ENCODE peak calls at places on chromosomes 12 and 14, in six cellular contexts. E is tibial nerve, M is A549, A is upper lobe of left lung, H is ovary, R is stomach. W is an unnamed sample.
A peak's percentile ranks its signal among the peaks of the same experiment; 100 is the strongest.

GRCh38 chr12:124392271-124392990 is 97.5 kb downstream of the RFLNA start:
- DNase-seq in M (peak; percentile 90), H (peak; percentile 53), E (no peak), A (no peak), R (no peak), W (no peak)

GRCh38 chr12:12039897-12040296 is 30.8 kb upstream of the BCL2L14 start:
- DNase-seq in R (no peak), E (no peak), A (no peak), M (no peak), H (no peak), W (no peak)

GRCh38 chr12:92208613-92209121 is 63.0 kb upstream of the BTG1 start:
- DNase-seq in E (peak; percentile 12), M (peak; percentile 26), A (no peak), H (no peak), R (no peak), W (no peak)

GRCh38 chr12:122018937-122019336 is 2.7 kb upstream of the BCL7A start:
- DNase-seq in H (no peak), E (no peak), R (no peak), A (no peak), M (no peak), W (no peak)

GRCh38 chr12:99367181-99367580 is 280.4 kb upstream of the GARIN6 start:
- DNase-seq in A (no peak), H (no peak), M (no peak), E (no peak), R (no peak), W (no peak)

GRCh38 chr14:34851395-34851794 is 23.8 kb downstream of the BAZ1A start:
- DNase-seq in R (no peak), A (no peak), E (no peak), M (peak; percentile 27), H (no peak), W (no peak)

GRCh38 chr14:88516742-88517418 is 37.9 kb downstream of the PTPN21 start:
- DNase-seq in A (no peak), H (no peak), E (no peak), M (no peak), R (no peak), W (no peak)

GRCh38 chr12:104473374-104473983 is 16.7 kb downstream of the CHST11 start:
- DNase-seq in R (no peak), M (no peak), H (no peak), A (no peak), E (no peak), W (no peak)

GRCh38 chr14:100904307-100905019 is 941 bp upstream of the RTL1 start:
- DNase-seq in M (no peak), A (peak; percentile 67), R (no peak), H (peak; percentile 68), E (no peak), W (peak; percentile 52)

GRCh38 chr14:22532345-22533056 is 56.5 kb downstream of the DAD1 start:
- DNase-seq in R (no peak), H (no peak), E (no peak), A (no peak), M (no peak), W (no peak)

GRCh38 chr14:60628892-60629291 is 20.4 kb downstream of the SIX1 start:
- DNase-seq in H (no peak), A (no peak), R (no peak), M (no peak), E (no peak), W (no peak)

GRCh38 chr14:95493976-95494375 is 22.5 kb downstream of the SYNE3 start:
- DNase-seq in H (no peak), A (no peak), M (no peak), E (no peak), R (no peak), W (no peak)

GRCh38 chr12:93379432-93380308 is 1.9 kb downstream of the NUDT4 start:
- DNase-seq in A (no peak), M (no peak), H (no peak), R (no peak), E (no peak), W (no peak)

GRCh38 chr12:50271724-50272247 is 11.5 kb downstream of the LIMA1 start:
- DNase-seq in A (no peak), M (no peak), E (peak; percentile 38), H (no peak), R (no peak), W (no peak)

GRCh38 chr12:52587563-52587962 is 13.7 kb downstream of the KRT72 start:
- DNase-seq in H (no peak), R (no peak), A (no peak), M (no peak), E (no peak), W (peak; percentile 53)

GRCh38 chr14:68015356-68016242 is 196.0 kb downstream of the RAD51B start:
- DNase-seq in E (no peak), M (no peak), R (no peak), H (no peak), A (no peak), W (no peak)

GRCh38 chr14:39316844-39317553 is 83.3 kb downstream of the MIA2 start:
- DNase-seq in A (no peak), M (no peak), E (no peak), R (no peak), H (no peak), W (no peak)

GRCh38 chr14:74358176-74358829 is 10.0 kb downstream of the VRTN start:
- DNase-seq in R (no peak), M (no peak), H (no peak), E (no peak), A (peak; percentile 66), W (no peak)

GRCh38 chr12:123528858-123529257 is 4.7 kb downstream of the RILPL1 start:
- DNase-seq in H (no peak), R (no peak), E (no peak), A (no peak), M (no peak), W (no peak)

GRCh38 chr12:113214938-113215400 is 6.3 kb upstream of the TPCN1 start:
- DNase-seq in A (no peak), E (peak; percentile 86), R (no peak), M (peak; percentile 79), H (no peak), W (peak; percentile 91)

GRCh38 chr14:77470192-77470870 is 12.4 kb downstream of the AHSA1 start:
- DNase-seq in A (no peak), R (no peak), M (no peak), E (no peak), H (no peak), W (no peak)
- TF ChIP-seq POLR2A in A (no peak), R (no peak), M (no peak), E (no peak), H (no peak), W (no peak)

GRCh38 chr14:29648045-29648444 is 279.6 kb downstream of the PRKD1 start:
- DNase-seq in H (no peak), A (no peak), E (no peak), M (no peak), R (no peak), W (no peak)

GRCh38 chr14:29652586-29652985 is 275.1 kb downstream of the PRKD1 start:
- DNase-seq in E (no peak), R (no peak), A (no peak), H (no peak), M (no peak), W (no peak)

GRCh38 chr14:29653303-29653702 is 274.3 kb downstream of the PRKD1 start:
- DNase-seq in H (no peak), M (no peak), A (no peak), R (no peak), E (no peak), W (no peak)

GRCh38 chr14:29649170-29649569 is 278.5 kb downstream of the PRKD1 start:
- DNase-seq in E (no peak), R (no peak), H (no peak), A (no peak), M (no peak), W (no peak)

DNA sequence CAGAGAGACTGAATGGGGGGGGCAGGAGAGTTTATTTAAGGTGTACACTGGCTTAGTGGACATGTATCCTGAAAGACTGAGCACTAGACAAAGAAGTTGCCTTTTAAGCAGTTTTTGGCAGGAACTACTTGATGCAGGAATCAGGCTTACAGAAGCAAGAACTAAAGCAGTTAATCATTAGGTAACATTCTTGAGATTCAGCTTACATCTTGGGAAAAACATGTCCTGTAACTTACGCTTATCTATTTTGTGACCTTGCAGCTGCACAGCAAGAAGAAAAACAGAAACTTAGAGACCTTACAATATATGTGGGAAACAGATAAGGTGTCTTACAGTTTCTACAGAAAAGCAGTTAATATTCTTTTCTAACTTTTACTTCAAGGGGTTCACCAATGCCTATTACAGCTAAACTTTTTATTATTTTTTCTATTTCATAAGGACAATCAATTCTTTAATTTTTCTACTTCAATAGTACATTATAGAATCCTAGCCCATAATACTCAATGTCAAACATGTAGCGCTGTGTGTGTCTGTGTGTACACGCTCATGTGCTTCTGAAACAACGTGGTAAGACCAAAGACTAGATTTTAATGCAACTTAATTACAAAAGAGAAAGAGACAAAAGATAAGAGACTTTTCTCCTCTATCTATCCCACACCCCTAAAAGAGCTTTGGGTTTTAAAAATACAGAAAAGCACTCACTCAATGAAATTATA is 276.9 kb downstream of the PRKD1 start:
- DNase-seq in A (no peak), M (no peak), H (no peak), R (no peak), E (no peak), W (no peak)
- TF ChIP-seq EP300 in A (no peak), M (no peak), H (no peak), R (no peak), E (no peak), W (no peak)

GRCh38 chr14:80356413-80356812 is 145.1 kb upstream of the DIO2 start:
- DNase-seq in A (no peak), H (no peak), R (no peak), M (no peak), E (no peak), W (no peak)
- TF ChIP-seq CTCF in A (no peak), H (no peak), R (no peak), M (peak; percentile 39), E (no peak), W (no peak)

GRCh38 chr12:15495742-15496141 is 173.4 kb downstream of the PTPRO start:
- DNase-seq in R (no peak), H (no peak), E (no peak), M (no peak), A (no peak), W (no peak)

GRCh38 chr12:15497621-15498285 is 175.4 kb downstream of the PTPRO start:
- DNase-seq in E (no peak), M (no peak), R (no peak), H (no peak), A (no peak), W (no peak)

GRCh38 chr12:15496738-15497137 is 174.4 kb downstream of the PTPRO start:
- DNase-seq in A (no peak), H (no peak), R (no peak), M (no peak), E (no peak), W (no peak)

DNA sequence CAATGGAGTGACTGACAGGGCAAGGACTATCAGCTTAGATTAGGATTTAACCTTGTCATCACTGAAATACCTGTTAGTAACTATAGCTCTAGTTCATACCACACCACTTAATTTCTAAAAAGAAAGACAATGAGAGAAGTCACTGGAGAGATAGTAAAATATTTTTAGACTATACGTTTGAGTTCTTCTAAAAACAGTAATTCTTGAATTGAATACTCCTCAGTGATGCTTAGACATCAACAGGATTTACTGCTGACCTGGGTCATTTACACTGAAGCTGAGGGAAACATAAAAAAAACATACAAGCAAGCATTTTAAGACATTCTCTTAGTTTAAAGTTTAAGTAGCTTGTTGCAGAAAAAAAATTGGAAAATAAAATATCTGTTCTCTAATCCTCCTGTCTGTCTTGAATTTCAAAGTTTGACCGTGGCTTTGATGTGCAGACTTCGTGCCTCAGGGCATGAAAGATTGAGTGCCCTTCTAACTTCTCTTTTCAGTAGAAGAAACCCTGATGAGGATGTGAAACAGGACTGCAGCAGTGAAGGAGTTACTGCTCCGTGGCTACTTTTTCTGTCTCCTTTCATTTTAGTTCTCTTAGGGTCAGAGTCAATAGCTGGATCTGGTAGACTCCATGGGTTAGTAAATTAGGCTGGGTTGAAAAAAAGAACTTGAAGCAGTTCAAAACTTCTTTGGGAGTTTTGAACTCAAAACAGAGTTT is 172.2 kb downstream of the PTPRO start:
- DNase-seq in A (no peak), M (no peak), H (no peak), E (no peak), R (no peak), W (no peak)
- TF ChIP-seq POLR2A in A (no peak), M (no peak), H (no peak), E (no peak), R (no peak), W (no peak)